ENCODE peak calls at places on chromosomes 1 and 21, in seven cellular contexts. One of them, this sample, is unnamed.

GRCh38 chr1:202361701-202362100 is 13.2 kb downstream of the PPP1R12B start:
- DNase-seq in GM03348: no peak
- DNase-seq in NAMALWA: no peak
- DNase-seq in Kasumi-1: no peak
- DNase-seq in activated naive CD8-positive, alpha-beta T cell treated with anti-CD3 and anti-CD28 coated beads, Interleukin-2, amount 50 U/mL, for 24 hours: no peak
- DNase-seq in stimulated activated CD8-positive, alpha-beta memory T cell treated with anti-CD3 and anti-CD28 coated beads, Interleukin-2, amount 100 ng/mL, for 48 hours: no peak
- DNase-seq in right atrium auricular region: no peak
- DNase-seq in this sample: no peak

GRCh38 chr1:89573410-89573809 is 48.8 kb downstream of the LRRC8B start:
- DNase-seq in GM03348: no peak
- DNase-seq in NAMALWA: no peak
- DNase-seq in Kasumi-1: no peak
- DNase-seq in activated naive CD8-positive, alpha-beta T cell treated with anti-CD3 and anti-CD28 coated beads, Interleukin-2, amount 50 U/mL, for 24 hours: no peak
- DNase-seq in stimulated activated CD8-positive, alpha-beta memory T cell treated with anti-CD3 and anti-CD28 coated beads, Interleukin-2, amount 100 ng/mL, for 48 hours: no peak
- DNase-seq in right atrium auricular region: no peak
- DNase-seq in this sample: no peak

GRCh38 chr1:53771648-53772047 is 32.7 kb upstream of the GLIS1 start:
- DNase-seq in GM03348: peak; percentile 58
- DNase-seq in NAMALWA: no peak
- DNase-seq in Kasumi-1: no peak
- DNase-seq in activated naive CD8-positive, alpha-beta T cell treated with anti-CD3 and anti-CD28 coated beads, Interleukin-2, amount 50 U/mL, for 24 hours: no peak
- DNase-seq in stimulated activated CD8-positive, alpha-beta memory T cell treated with anti-CD3 and anti-CD28 coated beads, Interleukin-2, amount 100 ng/mL, for 48 hours: no peak
- DNase-seq in right atrium auricular region: no peak
- DNase-seq in this sample: no peak

GRCh38 chr1:6241107-6241886 is 2.7 kb upstream of the HES3 start:
- DNase-seq in GM03348: no peak
- DNase-seq in NAMALWA: no peak
- DNase-seq in Kasumi-1: no peak
- DNase-seq in activated naive CD8-positive, alpha-beta T cell treated with anti-CD3 and anti-CD28 coated beads, Interleukin-2, amount 50 U/mL, for 24 hours: no peak
- DNase-seq in stimulated activated CD8-positive, alpha-beta memory T cell treated with anti-CD3 and anti-CD28 coated beads, Interleukin-2, amount 100 ng/mL, for 48 hours: no peak
- DNase-seq in right atrium auricular region: no peak
- DNase-seq in this sample: no peak

GRCh38 chr1:89986020-89986419 is 8.9 kb upstream of the ZNF326 start:
- DNase-seq in GM03348: no peak
- DNase-seq in NAMALWA: no peak
- DNase-seq in Kasumi-1: no peak
- DNase-seq in activated naive CD8-positive, alpha-beta T cell treated with anti-CD3 and anti-CD28 coated beads, Interleukin-2, amount 50 U/mL, for 24 hours: no peak
- DNase-seq in stimulated activated CD8-positive, alpha-beta memory T cell treated with anti-CD3 and anti-CD28 coated beads, Interleukin-2, amount 100 ng/mL, for 48 hours: no peak
- DNase-seq in right atrium auricular region: no peak
- DNase-seq in this sample: no peak

GRCh38 chr1:237115035-237115434 is 73.1 kb downstream of the RYR2 start:
- DNase-seq in GM03348: no peak
- DNase-seq in NAMALWA: peak; percentile 44
- DNase-seq in Kasumi-1: no peak
- DNase-seq in activated naive CD8-positive, alpha-beta T cell treated with anti-CD3 and anti-CD28 coated beads, Interleukin-2, amount 50 U/mL, for 24 hours: no peak
- DNase-seq in stimulated activated CD8-positive, alpha-beta memory T cell treated with anti-CD3 and anti-CD28 coated beads, Interleukin-2, amount 100 ng/mL, for 48 hours: no peak
- DNase-seq in right atrium auricular region: no peak
- DNase-seq in this sample: no peak

GRCh38 chr1:36881071-36881405 is 153.3 kb downstream of the GRIK3 start:
- DNase-seq in GM03348: no peak
- DNase-seq in NAMALWA: no peak
- DNase-seq in Kasumi-1: no peak
- DNase-seq in activated naive CD8-positive, alpha-beta T cell treated with anti-CD3 and anti-CD28 coated beads, Interleukin-2, amount 50 U/mL, for 24 hours: no peak
- DNase-seq in stimulated activated CD8-positive, alpha-beta memory T cell treated with anti-CD3 and anti-CD28 coated beads, Interleukin-2, amount 100 ng/mL, for 48 hours: no peak
- DNase-seq in right atrium auricular region: no peak
- DNase-seq in this sample: no peak

GRCh38 chr1:201385299-201385891 is 7.9 kb upstream of the TNNT2 start:
- DNase-seq in GM03348: peak; percentile 70
- DNase-seq in NAMALWA: peak; percentile 66
- DNase-seq in Kasumi-1: peak; percentile 17
- DNase-seq in activated naive CD8-positive, alpha-beta T cell treated with anti-CD3 and anti-CD28 coated beads, Interleukin-2, amount 50 U/mL, for 24 hours: peak; percentile 65
- DNase-seq in stimulated activated CD8-positive, alpha-beta memory T cell treated with anti-CD3 and anti-CD28 coated beads, Interleukin-2, amount 100 ng/mL, for 48 hours: peak; percentile 38
- DNase-seq in right atrium auricular region: no peak
- DNase-seq in this sample: no peak

GRCh38 chr1:203695116-203695515 is 68.5 kb downstream of the ATP2B4 start:
- DNase-seq in GM03348: peak; percentile 30
- DNase-seq in NAMALWA: no peak
- DNase-seq in Kasumi-1: no peak
- DNase-seq in activated naive CD8-positive, alpha-beta T cell treated with anti-CD3 and anti-CD28 coated beads, Interleukin-2, amount 50 U/mL, for 24 hours: no peak
- DNase-seq in stimulated activated CD8-positive, alpha-beta memory T cell treated with anti-CD3 and anti-CD28 coated beads, Interleukin-2, amount 100 ng/mL, for 48 hours: no peak
- DNase-seq in right atrium auricular region: no peak
- DNase-seq in this sample: no peak

GRCh38 chr1:18783705-18784522 is 75.5 kb downstream of the TAS1R2 start:
- DNase-seq in GM03348: no peak
- DNase-seq in NAMALWA: no peak
- DNase-seq in Kasumi-1: no peak
- DNase-seq in activated naive CD8-positive, alpha-beta T cell treated with anti-CD3 and anti-CD28 coated beads, Interleukin-2, amount 50 U/mL, for 24 hours: no peak
- DNase-seq in stimulated activated CD8-positive, alpha-beta memory T cell treated with anti-CD3 and anti-CD28 coated beads, Interleukin-2, amount 100 ng/mL, for 48 hours: no peak
- DNase-seq in right atrium auricular region: no peak
- DNase-seq in this sample: no peak

GRCh38 chr1:236345728-236346127 is 48.4 kb upstream of the EDARADD start:
- DNase-seq in GM03348: no peak
- DNase-seq in NAMALWA: peak; percentile 9
- DNase-seq in Kasumi-1: no peak
- DNase-seq in activated naive CD8-positive, alpha-beta T cell treated with anti-CD3 and anti-CD28 coated beads, Interleukin-2, amount 50 U/mL, for 24 hours: no peak
- DNase-seq in stimulated activated CD8-positive, alpha-beta memory T cell treated with anti-CD3 and anti-CD28 coated beads, Interleukin-2, amount 100 ng/mL, for 48 hours: no peak
- DNase-seq in right atrium auricular region: no peak
- DNase-seq in this sample: no peak

GRCh38 chr21:46667735-46668380 is 32.4 kb downstream of the PRMT2 start:
- DNase-seq in GM03348: peak; percentile 52
- DNase-seq in NAMALWA: peak; percentile 30
- DNase-seq in Kasumi-1: peak; percentile 52
- DNase-seq in activated naive CD8-positive, alpha-beta T cell treated with anti-CD3 and anti-CD28 coated beads, Interleukin-2, amount 50 U/mL, for 24 hours: peak; percentile 44
- DNase-seq in stimulated activated CD8-positive, alpha-beta memory T cell treated with anti-CD3 and anti-CD28 coated beads, Interleukin-2, amount 100 ng/mL, for 48 hours: no peak
- DNase-seq in right atrium auricular region: no peak
- DNase-seq in this sample: no peak

GRCh38 chr1:20184997-20185833 is 681 bp upstream of the UBXN10 start:
- DNase-seq in GM03348: no peak
- DNase-seq in NAMALWA: no peak
- DNase-seq in Kasumi-1: peak; percentile 79
- DNase-seq in activated naive CD8-positive, alpha-beta T cell treated with anti-CD3 and anti-CD28 coated beads, Interleukin-2, amount 50 U/mL, for 24 hours: peak; percentile 75
- DNase-seq in stimulated activated CD8-positive, alpha-beta memory T cell treated with anti-CD3 and anti-CD28 coated beads, Interleukin-2, amount 100 ng/mL, for 48 hours: peak; percentile 51
- DNase-seq in right atrium auricular region: no peak
- DNase-seq in this sample: peak; percentile 63

GRCh38 chr1:202471246-202471645 is 122.7 kb downstream of the PPP1R12B start:
- DNase-seq in GM03348: no peak
- DNase-seq in NAMALWA: no peak
- DNase-seq in Kasumi-1: no peak
- DNase-seq in activated naive CD8-positive, alpha-beta T cell treated with anti-CD3 and anti-CD28 coated beads, Interleukin-2, amount 50 U/mL, for 24 hours: no peak
- DNase-seq in stimulated activated CD8-positive, alpha-beta memory T cell treated with anti-CD3 and anti-CD28 coated beads, Interleukin-2, amount 100 ng/mL, for 48 hours: no peak
- DNase-seq in right atrium auricular region: no peak
- DNase-seq in this sample: no peak

GRCh38 chr1:116754203-116754977 is at the start of gene CD2:
- DNase-seq in GM03348: no peak
- DNase-seq in NAMALWA: no peak
- DNase-seq in Kasumi-1: peak; percentile 53
- DNase-seq in activated naive CD8-positive, alpha-beta T cell treated with anti-CD3 and anti-CD28 coated beads, Interleukin-2, amount 50 U/mL, for 24 hours: no peak
- DNase-seq in stimulated activated CD8-positive, alpha-beta memory T cell treated with anti-CD3 and anti-CD28 coated beads, Interleukin-2, amount 100 ng/mL, for 48 hours: no peak
- DNase-seq in right atrium auricular region: no peak
- DNase-seq in this sample: peak; percentile 46

GRCh38 chr1:164716992-164717703 is 158.2 kb downstream of the PBX1 start:
- DNase-seq in GM03348: peak; percentile 56
- DNase-seq in NAMALWA: peak; percentile 32
- DNase-seq in Kasumi-1: no peak
- DNase-seq in activated naive CD8-positive, alpha-beta T cell treated with anti-CD3 and anti-CD28 coated beads, Interleukin-2, amount 50 U/mL, for 24 hours: no peak
- DNase-seq in stimulated activated CD8-positive, alpha-beta memory T cell treated with anti-CD3 and anti-CD28 coated beads, Interleukin-2, amount 100 ng/mL, for 48 hours: no peak
- DNase-seq in right atrium auricular region: no peak
- DNase-seq in this sample: peak; percentile 42

GRCh38 chr1:21635138-21635535 is 34.0 kb downstream of the RAP1GAP start:
- DNase-seq in GM03348: no peak
- DNase-seq in NAMALWA: no peak
- DNase-seq in Kasumi-1: no peak
- DNase-seq in activated naive CD8-positive, alpha-beta T cell treated with anti-CD3 and anti-CD28 coated beads, Interleukin-2, amount 50 U/mL, for 24 hours: no peak
- DNase-seq in stimulated activated CD8-positive, alpha-beta memory T cell treated with anti-CD3 and anti-CD28 coated beads, Interleukin-2, amount 100 ng/mL, for 48 hours: no peak
- DNase-seq in right atrium auricular region: no peak
- DNase-seq in this sample: no peak

GRCh38 chr1:186605762-186606350 is 74.4 kb downstream of the PTGS2 start:
- DNase-seq in GM03348: peak; percentile 67
- DNase-seq in NAMALWA: peak; percentile 51
- DNase-seq in Kasumi-1: peak; percentile 73
- DNase-seq in activated naive CD8-positive, alpha-beta T cell treated with anti-CD3 and anti-CD28 coated beads, Interleukin-2, amount 50 U/mL, for 24 hours: peak; percentile 16
- DNase-seq in stimulated activated CD8-positive, alpha-beta memory T cell treated with anti-CD3 and anti-CD28 coated beads, Interleukin-2, amount 100 ng/mL, for 48 hours: no peak
- DNase-seq in right atrium auricular region: no peak
- DNase-seq in this sample: no peak

GRCh38 chr21:45001134-45002095 is 61.6 kb downstream of the SLX9 start:
- DNase-seq in GM03348: peak; percentile 92
- DNase-seq in NAMALWA: no peak
- DNase-seq in Kasumi-1: no peak
- DNase-seq in activated naive CD8-positive, alpha-beta T cell treated with anti-CD3 and anti-CD28 coated beads, Interleukin-2, amount 50 U/mL, for 24 hours: no peak
- DNase-seq in stimulated activated CD8-positive, alpha-beta memory T cell treated with anti-CD3 and anti-CD28 coated beads, Interleukin-2, amount 100 ng/mL, for 48 hours: no peak
- DNase-seq in right atrium auricular region: no peak
- DNase-seq in this sample: no peak

GRCh38 chr1:110433803-110434202 is 17.1 kb upstream of the PROK1 start:
- DNase-seq in GM03348: peak; percentile 42
- DNase-seq in NAMALWA: peak; percentile 20
- DNase-seq in Kasumi-1: peak; percentile 53
- DNase-seq in activated naive CD8-positive, alpha-beta T cell treated with anti-CD3 and anti-CD28 coated beads, Interleukin-2, amount 50 U/mL, for 24 hours: no peak
- DNase-seq in stimulated activated CD8-positive, alpha-beta memory T cell treated with anti-CD3 and anti-CD28 coated beads, Interleukin-2, amount 100 ng/mL, for 48 hours: no peak
- DNase-seq in right atrium auricular region: peak; percentile 78
- DNase-seq in this sample: no peak

GRCh38 chr1:29628190-29628589 is 391.9 kb downstream of the PTPRU start:
- DNase-seq in GM03348: no peak
- DNase-seq in NAMALWA: no peak
- DNase-seq in Kasumi-1: no peak
- DNase-seq in activated naive CD8-positive, alpha-beta T cell treated with anti-CD3 and anti-CD28 coated beads, Interleukin-2, amount 50 U/mL, for 24 hours: no peak
- DNase-seq in stimulated activated CD8-positive, alpha-beta memory T cell treated with anti-CD3 and anti-CD28 coated beads, Interleukin-2, amount 100 ng/mL, for 48 hours: no peak
- DNase-seq in right atrium auricular region: peak; percentile 2
- DNase-seq in this sample: no peak

GRCh38 chr1:85282424-85282823 is 6.0 kb upstream of the BCL10 start:
- DNase-seq in GM03348: no peak
- DNase-seq in NAMALWA: peak; percentile 33
- DNase-seq in Kasumi-1: no peak
- DNase-seq in activated naive CD8-positive, alpha-beta T cell treated with anti-CD3 and anti-CD28 coated beads, Interleukin-2, amount 50 U/mL, for 24 hours: no peak
- DNase-seq in stimulated activated CD8-positive, alpha-beta memory T cell treated with anti-CD3 and anti-CD28 coated beads, Interleukin-2, amount 100 ng/mL, for 48 hours: no peak
- DNase-seq in right atrium auricular region: no peak
- DNase-seq in this sample: no peak

GRCh38 chr1:194795917-194796593 is 1609.6 kb upstream of the B3GALT2 start:
- DNase-seq in GM03348: no peak
- DNase-seq in NAMALWA: no peak
- DNase-seq in Kasumi-1: no peak
- DNase-seq in activated naive CD8-positive, alpha-beta T cell treated with anti-CD3 and anti-CD28 coated beads, Interleukin-2, amount 50 U/mL, for 24 hours: no peak
- DNase-seq in stimulated activated CD8-positive, alpha-beta memory T cell treated with anti-CD3 and anti-CD28 coated beads, Interleukin-2, amount 100 ng/mL, for 48 hours: no peak
- DNase-seq in right atrium auricular region: no peak
- DNase-seq in this sample: no peak

GRCh38 chr1:23936481-23937176 is 23.0 kb upstream of the PNRC2 start:
- DNase-seq in GM03348: no peak
- DNase-seq in NAMALWA: no peak
- DNase-seq in Kasumi-1: no peak
- DNase-seq in activated naive CD8-positive, alpha-beta T cell treated with anti-CD3 and anti-CD28 coated beads, Interleukin-2, amount 50 U/mL, for 24 hours: no peak
- DNase-seq in stimulated activated CD8-positive, alpha-beta memory T cell treated with anti-CD3 and anti-CD28 coated beads, Interleukin-2, amount 100 ng/mL, for 48 hours: no peak
- DNase-seq in right atrium auricular region: no peak
- DNase-seq in this sample: no peak

GRCh38 chr1:242147096-242147976 is 148.4 kb upstream of the MAP1LC3C start:
- DNase-seq in GM03348: no peak
- DNase-seq in NAMALWA: no peak
- DNase-seq in Kasumi-1: no peak
- DNase-seq in activated naive CD8-positive, alpha-beta T cell treated with anti-CD3 and anti-CD28 coated beads, Interleukin-2, amount 50 U/mL, for 24 hours: no peak
- DNase-seq in stimulated activated CD8-positive, alpha-beta memory T cell treated with anti-CD3 and anti-CD28 coated beads, Interleukin-2, amount 100 ng/mL, for 48 hours: no peak
- DNase-seq in right atrium auricular region: no peak
- DNase-seq in this sample: no peak

GRCh38 chr1:23394664-23395063 is 25.0 kb upstream of the ZNF436 start:
- DNase-seq in GM03348: peak; percentile 94
- DNase-seq in NAMALWA: no peak
- DNase-seq in Kasumi-1: no peak
- DNase-seq in activated naive CD8-positive, alpha-beta T cell treated with anti-CD3 and anti-CD28 coated beads, Interleukin-2, amount 50 U/mL, for 24 hours: no peak
- DNase-seq in stimulated activated CD8-positive, alpha-beta memory T cell treated with anti-CD3 and anti-CD28 coated beads, Interleukin-2, amount 100 ng/mL, for 48 hours: no peak
- DNase-seq in right atrium auricular region: peak; percentile 90
- DNase-seq in this sample: no peak

GRCh38 chr1:226046240-226046639 is 16.3 kb upstream of the H3-3A start:
- DNase-seq in GM03348: peak; percentile 26
- DNase-seq in NAMALWA: no peak
- DNase-seq in Kasumi-1: no peak
- DNase-seq in activated naive CD8-positive, alpha-beta T cell treated with anti-CD3 and anti-CD28 coated beads, Interleukin-2, amount 50 U/mL, for 24 hours: no peak
- DNase-seq in stimulated activated CD8-positive, alpha-beta memory T cell treated with anti-CD3 and anti-CD28 coated beads, Interleukin-2, amount 100 ng/mL, for 48 hours: no peak
- DNase-seq in right atrium auricular region: no peak
- DNase-seq in this sample: no peak

GRCh38 chr1:15749399-15750291 is 7.3 kb downstream of the TMEM82 start:
- DNase-seq in GM03348: peak; percentile 39
- DNase-seq in NAMALWA: no peak
- DNase-seq in Kasumi-1: no peak
- DNase-seq in activated naive CD8-positive, alpha-beta T cell treated with anti-CD3 and anti-CD28 coated beads, Interleukin-2, amount 50 U/mL, for 24 hours: no peak
- DNase-seq in stimulated activated CD8-positive, alpha-beta memory T cell treated with anti-CD3 and anti-CD28 coated beads, Interleukin-2, amount 100 ng/mL, for 48 hours: no peak
- DNase-seq in right atrium auricular region: peak; percentile 65
- DNase-seq in this sample: no peak

GRCh38 chr1:25198731-25199231 is 33.5 kb downstream of the SYF2 start:
- DNase-seq in GM03348: peak; percentile 59
- DNase-seq in NAMALWA: no peak
- DNase-seq in Kasumi-1: no peak
- DNase-seq in activated naive CD8-positive, alpha-beta T cell treated with anti-CD3 and anti-CD28 coated beads, Interleukin-2, amount 50 U/mL, for 24 hours: peak; percentile 12
- DNase-seq in stimulated activated CD8-positive, alpha-beta memory T cell treated with anti-CD3 and anti-CD28 coated beads, Interleukin-2, amount 100 ng/mL, for 48 hours: no peak
- DNase-seq in right atrium auricular region: no peak
- DNase-seq in this sample: no peak

GRCh38 chr1:68232354-68233148 is at the start of gene WLS:
- DNase-seq in GM03348: peak; percentile 88
- DNase-seq in NAMALWA: no peak
- DNase-seq in Kasumi-1: peak; percentile 17
- DNase-seq in activated naive CD8-positive, alpha-beta T cell treated with anti-CD3 and anti-CD28 coated beads, Interleukin-2, amount 50 U/mL, for 24 hours: peak; percentile 8
- DNase-seq in stimulated activated CD8-positive, alpha-beta memory T cell treated with anti-CD3 and anti-CD28 coated beads, Interleukin-2, amount 100 ng/mL, for 48 hours: no peak
- DNase-seq in right atrium auricular region: peak; percentile 73
- DNase-seq in this sample: no peak

GRCh38 chr1:156241311-156241811 is 623 bp upstream of the BGLAP start:
- DNase-seq in GM03348: peak; percentile 57
- DNase-seq in NAMALWA: no peak
- DNase-seq in Kasumi-1: no peak
- DNase-seq in activated naive CD8-positive, alpha-beta T cell treated with anti-CD3 and anti-CD28 coated beads, Interleukin-2, amount 50 U/mL, for 24 hours: no peak
- DNase-seq in stimulated activated CD8-positive, alpha-beta memory T cell treated with anti-CD3 and anti-CD28 coated beads, Interleukin-2, amount 100 ng/mL, for 48 hours: no peak
- DNase-seq in right atrium auricular region: no peak
- DNase-seq in this sample: no peak

GRCh38 chr1:227885135-227885647 is 62.5 kb downstream of the WNT9A start:
- DNase-seq in GM03348: peak; percentile 9
- DNase-seq in NAMALWA: no peak
- DNase-seq in Kasumi-1: no peak
- DNase-seq in activated naive CD8-positive, alpha-beta T cell treated with anti-CD3 and anti-CD28 coated beads, Interleukin-2, amount 50 U/mL, for 24 hours: peak; percentile 14
- DNase-seq in stimulated activated CD8-positive, alpha-beta memory T cell treated with anti-CD3 and anti-CD28 coated beads, Interleukin-2, amount 100 ng/mL, for 48 hours: no peak
- DNase-seq in right atrium auricular region: peak; percentile 53
- DNase-seq in this sample: peak; percentile 16